ENCODE peak calls at places on chromosomes 16 and 17, in nine cellular contexts. X is fibroblast of pulmonary artery; T is T-helper 9 cell; E is aorta; A is WTC11; S is fibroblast of the aortic adventitia; H is glomerular endothelial cell; G is stimulated activated CD8-positive, alpha-beta memory T cell treated with anti-CD3 and anti-CD28 coated beads, Interleukin-7, amount 100 ng/mL, for 24 hours; Q is fibroblast of mammary gland. W is an unnamed sample.

GRCh38 chr17:81607431-81607830 is 29.5 kb downstream of the NPLOC4 start:
- DNase-seq in A (no peak), T (no peak), X (no peak), H (no peak), Q (peak), G (no peak), S (no peak), E (no peak), W (no peak)

GRCh38 chr17:82776454-82776853 is 24.6 kb downstream of the TBCD start:
- DNase-seq in S (no peak), H (no peak), Q (no peak), G (no peak), A (no peak), X (no peak), E (no peak), T (no peak), W (no peak)

GRCh38 chr17:31364012-31364411 is 27.5 kb upstream of the RAB11FIP4 start:
- DNase-seq in X (no peak), A (no peak), G (no peak), Q (no peak), H (no peak), S (no peak), T (no peak), E (no peak), W (no peak)

GRCh38 chr17:31321481-31321880 is at the start of gene EVI2A:
- DNase-seq in X (peak), G (peak), S (peak), A (no peak), Q (peak), E (peak), H (peak), T (peak), W (peak)

GRCh38 chr16:19853973-19854876 is 30.4 kb downstream of the GPRC5B start:
- DNase-seq in E (no peak), A (peak), Q (no peak), T (no peak), X (no peak), G (no peak), H (no peak), S (peak), W (no peak)

GRCh38 chr16:51394401-51394800 is 243.3 kb upstream of the SALL1 start:
- DNase-seq in A (no peak), S (no peak), E (no peak), H (no peak), Q (no peak), T (no peak), G (no peak), X (no peak), W (no peak)

GRCh38 chr16:1979271-1980025 is 1.8 kb downstream of the NOXO1 start:
- DNase-seq in X (no peak), T (no peak), A (peak), Q (peak), E (no peak), H (no peak), G (no peak), S (no peak), W (no peak)

GRCh38 chr17:77366206-77366557 is 225.4 kb downstream of the SEC14L1 start:
- DNase-seq in H (no peak), T (no peak), A (no peak), S (no peak), Q (no peak), E (no peak), G (no peak), X (no peak), W (no peak)

GRCh38 chr16:8935989-8936388 is 27.7 kb downstream of the USP7 start:
- DNase-seq in T (no peak), X (no peak), E (no peak), A (peak), G (no peak), H (no peak), S (no peak), Q (no peak), W (no peak)

GRCh38 chr17:51707216-51707615 is 446.9 kb downstream of the UTP18 start:
- DNase-seq in S (no peak), A (no peak), G (no peak), H (no peak), Q (no peak), T (no peak), X (no peak), E (no peak), W (no peak)